ENCODE peak calls at places on chromosomes 3 and 15, in six cellular contexts. V, D, T, Q, L and E are unnamed samples.

GRCh38 chr15:65332662-65333440 is 28.4 kb downstream of the RNU5B-1 start:
- DNase-seq in V (no peak), D (no peak), T (no peak), Q (no peak), L (no peak), E (no peak)

GRCh38 chr3:183300996-183301562 is 48.0 kb downstream of the B3GNT5 start:
- DNase-seq in V (no peak), D (no peak), T (no peak), Q (no peak), L (no peak), E (no peak)

GRCh38 chr3:124519844-124520243 is 210.4 kb upstream of the UMPS start:
- DNase-seq in V (no peak), D (no peak), T (no peak), Q (no peak), L (no peak), E (no peak)

GRCh38 chr3:47347217-47347801 is 33.5 kb upstream of the PTPN23 start:
- DNase-seq in V (no peak), D (peak; percentile 18), T (no peak), Q (no peak), L (no peak), E (no peak)

GRCh38 chr3:24185738-24186384 is 240.8 kb downstream of the NR1D2 start:
- DNase-seq in V (peak; percentile 24), D (no peak), T (peak; percentile 41), Q (peak; percentile 46), L (peak; percentile 3), E (peak; percentile 40)

GRCh38 chr15:65336767-65337435 is 32.4 kb downstream of the RNU5B-1 start:
- DNase-seq in V (no peak), D (no peak), T (peak; percentile 53), Q (no peak), L (no peak), E (no peak)

GRCh38 chr3:66744986-66745385 is 244.2 kb upstream of the LRIG1 start:
- DNase-seq in V (no peak), D (no peak), T (no peak), Q (no peak), L (no peak), E (no peak)

GRCh38 chr15:52076889-52077781 is 35.4 kb downstream of the BCL2L10 start:
- DNase-seq in V (no peak), D (no peak), T (no peak), Q (peak; percentile 62), L (no peak), E (peak; percentile 93)

GRCh38 chr15:23532019-23532418 is 33.5 kb upstream of the MKRN3 start:
- DNase-seq in V (no peak), D (no peak), T (no peak), Q (no peak), L (no peak), E (no peak)

GRCh38 chr3:154970796-154971195 is 109.3 kb upstream of the MME start:
- DNase-seq in V (no peak), D (no peak), T (no peak), Q (no peak), L (no peak), E (peak; percentile 54)

GRCh38 chr3:53675022-53675697 is 171.1 kb downstream of the CHDH start:
- DNase-seq in V (no peak), D (no peak), T (no peak), Q (no peak), L (no peak), E (no peak)

GRCh38 chr3:14429689-14430452 is 27.5 kb downstream of the SLC6A6 start:
- DNase-seq in V (no peak), D (no peak), T (no peak), Q (no peak), L (no peak), E (no peak)

GRCh38 chr3:107738486-107739183 is 215.9 kb downstream of the BBX start:
- DNase-seq in V (no peak), D (no peak), T (no peak), Q (no peak), L (no peak), E (no peak)

GRCh38 chr3:78791745-78792144 is 976.1 kb downstream of the ROBO1 start:
- DNase-seq in V (no peak), D (no peak), T (no peak), Q (no peak), L (no peak), E (no peak)

GRCh38 chr3:18418173-18418572 is 7.0 kb downstream of the SATB1 start:
- DNase-seq in V (no peak), D (no peak), T (no peak), Q (no peak), L (no peak), E (no peak)

GRCh38 chr3:189794518-189794917 is 163.3 kb downstream of the TP63 start:
- DNase-seq in V (no peak), D (no peak), T (no peak), Q (no peak), L (no peak), E (no peak)

GRCh38 chr3:46065294-46065705 is 38.0 kb upstream of the XCR1 start:
- DNase-seq in V (peak; percentile 60), D (no peak), T (no peak), Q (no peak), L (no peak), E (peak; percentile 14)

GRCh38 chr3:115990669-115991068 is 367.4 kb downstream of the GAP43 start:
- DNase-seq in V (no peak), D (no peak), T (no peak), Q (no peak), L (no peak), E (no peak)

GRCh38 chr3:13821156-13821555 is 58.7 kb downstream of the WNT7A start:
- DNase-seq in V (no peak), D (no peak), T (no peak), Q (no peak), L (no peak), E (no peak)

GRCh38 chr3:43792904-43793303 is 102.2 kb downstream of the ABHD5 start:
- DNase-seq in V (no peak), D (no peak), T (no peak), Q (no peak), L (no peak), E (no peak)

GRCh38 chr15:76139368-76140068 is 79.7 kb downstream of the TMEM266 start:
- DNase-seq in V (peak; percentile 70), D (no peak), T (peak; percentile 85), Q (peak; percentile 83), L (no peak), E (peak; percentile 84)

GRCh38 chr3:56800373-56801150 is 1.2 kb downstream of the ARHGEF3 start:
- DNase-seq in V (peak; percentile 73), D (no peak), T (no peak), Q (no peak), L (no peak), E (peak; percentile 30)

GRCh38 chr3:193714523-193715137 is 121.6 kb downstream of the OPA1 start:
- DNase-seq in V (no peak), D (no peak), T (no peak), Q (no peak), L (no peak), E (no peak)

GRCh38 chr3:160804762-160805161 is 48.7 kb downstream of the PPM1L start:
- DNase-seq in V (no peak), D (peak; percentile 87), T (no peak), Q (no peak), L (no peak), E (no peak)

GRCh38 chr15:81032818-81033217 is 32.1 kb downstream of the TLNRD1 start:
- DNase-seq in V (no peak), D (no peak), T (no peak), Q (no peak), L (no peak), E (no peak)

GRCh38 chr3:141049681-141050080 is 1.5 kb upstream of the SPSB4 start:
- DNase-seq in V (no peak), D (no peak), T (no peak), Q (peak; percentile 29), L (no peak), E (no peak)

GRCh38 chr3:177726807-177727206 is 529.5 kb upstream of the TBL1XR1 start:
- DNase-seq in V (no peak), D (no peak), T (no peak), Q (no peak), L (no peak), E (no peak)

GRCh38 chr15:90400759-90401314 is 12.8 kb downstream of the IQGAP1 start:
- DNase-seq in V (no peak), D (peak; percentile 87), T (peak; percentile 38), Q (peak; percentile 74), L (no peak), E (peak; percentile 88)

GRCh38 chr3:197592361-197593045 is 36.7 kb upstream of the BDH1 start:
- DNase-seq in V (peak; percentile 51), D (no peak), T (no peak), Q (no peak), L (no peak), E (no peak)

GRCh38 chr3:27943106-27943505 is 221.0 kb upstream of the EOMES start:
- DNase-seq in V (no peak), D (no peak), T (peak; percentile 4), Q (no peak), L (no peak), E (peak; percentile 4)

GRCh38 chr3:14467723-14468620 is 65.6 kb downstream of the SLC6A6 start:
- DNase-seq in V (peak; percentile 52), D (no peak), T (peak; percentile 71), Q (peak; percentile 77), L (peak; percentile 73), E (peak; percentile 71)

GRCh38 chr3:58386966-58387365 is 46.7 kb downstream of the PDHB start:
- DNase-seq in V (no peak), D (no peak), T (no peak), Q (no peak), L (peak; percentile 16), E (no peak)

GRCh38 chr3:13610006-13610570 is 61.2 kb downstream of the FBLN2 start:
- DNase-seq in V (no peak), D (peak; percentile 46), T (no peak), Q (no peak), L (no peak), E (no peak)

GRCh38 chr15:78002996-78003395 is 74.5 kb downstream of the TBC1D2B start:
- DNase-seq in V (no peak), D (peak; percentile 62), T (no peak), Q (no peak), L (no peak), E (no peak)

GRCh38 chr15:22240951-22241350 is 160.6 kb downstream of the OR4M2 start:
- DNase-seq in V (no peak), D (no peak), T (no peak), Q (no peak), L (no peak), E (no peak)

GRCh38 chr3:152127058-152127457 is 141.7 kb upstream of the MBNL1 start:
- DNase-seq in V (no peak), D (no peak), T (no peak), Q (no peak), L (no peak), E (no peak)

GRCh38 chr3:194687638-194688206 is 2.0 kb downstream of the FAM43A start:
- DNase-seq in V (peak; percentile 80), D (peak; percentile 86), T (peak; percentile 83), Q (no peak), L (peak; percentile 48), E (no peak)

GRCh38 chr3:7876741-7877297 is 624.8 kb upstream of the LMCD1 start:
- DNase-seq in V (no peak), D (no peak), T (no peak), Q (no peak), L (no peak), E (no peak)